ENCODE peak calls at places on chromosome 18, in ten cellular contexts. X is astrocyte, S is dorsolateral prefrontal cortex, B is uterus, F is lower lobe of right lung, T is colonic mucosa, L is right atrium auricular region, O is body of pancreas, V is tibial artery, K is tibial nerve. Q is an unnamed sample.

GRCh38 chr18:67408240-67408639 is 108.3 kb downstream of the DSEL start:
- DNase-seq in X (peak), S (no peak), B (no peak), F (no peak), T (no peak), L (no peak), O (no peak), V (no peak), K (no peak), Q (no peak)

GRCh38 chr18:75823376-75823950 is 396.0 kb upstream of the SMIM21 start:
- DNase-seq in X (no peak), S (no peak), B (no peak), F (no peak), T (no peak), L (no peak), O (no peak), V (no peak), K (no peak), Q (no peak)

GRCh38 chr18:78751664-78752063 is 228.0 kb upstream of the SALL3 start:
- DNase-seq in X (no peak), S (no peak), B (no peak), F (no peak), T (peak), L (no peak), O (no peak), V (peak), K (no peak), Q (no peak)

GRCh38 chr18:56453576-56453975 is 184.8 kb downstream of the TXNL1 start:
- DNase-seq in X (no peak), S (no peak), B (no peak), F (no peak), T (no peak), L (no peak), O (no peak), V (no peak), K (no peak), Q (no peak)

GRCh38 chr18:77859634-77860033 is 610.0 kb downstream of the GALR1 start:
- DNase-seq in X (no peak), S (no peak), B (no peak), F (no peak), T (no peak), L (no peak), O (no peak), V (no peak), K (no peak), Q (no peak)

GRCh38 chr18:29383311-29384273 is 1206.7 kb upstream of the CDH2 start:
- DNase-seq in X (peak), S (no peak), B (no peak), F (no peak), T (no peak), L (no peak), O (no peak), V (no peak), K (no peak), Q (no peak)

GRCh38 chr18:13415736-13416135 is 197.2 kb downstream of the LDLRAD4 start:
- DNase-seq in X (no peak), S (no peak), B (no peak), F (no peak), T (no peak), L (no peak), O (no peak), V (no peak), K (no peak), Q (no peak)

GRCh38 chr18:29145993-29146539 is 969.1 kb upstream of the CDH2 start:
- DNase-seq in X (no peak), S (no peak), B (no peak), F (no peak), T (no peak), L (no peak), O (no peak), V (no peak), K (no peak), Q (no peak)

GRCh38 chr18:9506046-9506792 is 30.9 kb downstream of the RALBP1 start:
- DNase-seq in X (peak), S (no peak), B (no peak), F (no peak), T (peak), L (no peak), O (peak), V (no peak), K (no peak), Q (no peak)

GRCh38 chr18:54787616-54788015 is 40.7 kb upstream of the RAB27B start:
- DNase-seq in X (peak), S (no peak), B (no peak), F (no peak), T (no peak), L (no peak), O (no peak), V (no peak), K (no peak), Q (no peak)

GRCh38 chr18:6728318-6728717 is 1.2 kb upstream of the ARHGAP28 start:
- DNase-seq in X (no peak), S (no peak), B (no peak), F (no peak), T (no peak), L (no peak), O (no peak), V (no peak), K (no peak), Q (no peak)

GRCh38 chr18:34704823-34705222 is 5.3 kb upstream of the DTNA start:
- DNase-seq in X (no peak), S (no peak), B (no peak), F (no peak), T (no peak), L (no peak), O (no peak), V (no peak), K (no peak), Q (no peak)

GRCh38 chr18:48777026-48777736 is 173.6 kb downstream of the SMAD7 start:
- DNase-seq in X (no peak), S (peak), B (peak), F (peak), T (peak), L (peak), O (peak), V (peak), K (no peak), Q (peak)

GRCh38 chr18:48663931-48664847 is 125.4 kb downstream of the CTIF start:
- DNase-seq in X (peak), S (peak), B (peak), F (peak), T (peak), L (peak), O (peak), V (peak), K (peak), Q (no peak)

GRCh38 chr18:62880673-62881364 is 165.5 kb downstream of the PHLPP1 start:
- DNase-seq in X (no peak), S (no peak), B (no peak), F (no peak), T (no peak), L (no peak), O (no peak), V (no peak), K (no peak), Q (no peak)

GRCh38 chr18:22817844-22818243 is 115.3 kb upstream of the RBBP8 start:
- DNase-seq in X (peak), S (no peak), B (no peak), F (no peak), T (no peak), L (no peak), O (no peak), V (no peak), K (no peak), Q (no peak)

GRCh38 chr18:75106746-75107145 is 102.2 kb downstream of the PTGR3 start:
- DNase-seq in X (no peak), S (no peak), B (no peak), F (no peak), T (no peak), L (no peak), O (no peak), V (no peak), K (no peak), Q (no peak)

GRCh38 chr18:76494541-76495403 is at the start of gene ZNF516:
- DNase-seq in X (peak), S (peak), B (peak), F (peak), T (peak), L (no peak), O (no peak), V (no peak), K (peak), Q (no peak)

GRCh38 chr18:59694824-59695223 is 2.4 kb downstream of the CCBE1 start:
- DNase-seq in X (no peak), S (no peak), B (no peak), F (no peak), T (no peak), L (no peak), O (no peak), V (no peak), K (no peak), Q (no peak)
- H3K27ac ChIP-seq in X (no peak), S (no peak), B (no peak), F (no peak), T (no peak), L (no peak), O (no peak), V (no peak), K (no peak), Q (no peak)

GRCh38 chr18:3666526-3667254 is 216.7 kb downstream of the TGIF1 start:
- DNase-seq in X (no peak), S (no peak), B (no peak), F (no peak), T (no peak), L (no peak), O (no peak), V (no peak), K (no peak), Q (no peak)

GRCh38 chr18:3665780-3666525 is 216.0 kb downstream of the TGIF1 start:
- DNase-seq in X (peak), S (peak), B (peak), F (peak), T (peak), L (peak), O (peak), V (peak), K (peak), Q (peak)

GRCh38 chr18:3669376-3669775 is 219.4 kb downstream of the TGIF1 start:
- DNase-seq in X (no peak), S (no peak), B (no peak), F (no peak), T (no peak), L (no peak), O (no peak), V (no peak), K (no peak), Q (no peak)

GRCh38 chr18:3665187-3665586 is 215.2 kb downstream of the TGIF1 start:
- DNase-seq in X (no peak), S (no peak), B (no peak), F (no peak), T (no peak), L (no peak), O (no peak), V (no peak), K (no peak), Q (no peak)

DNA sequence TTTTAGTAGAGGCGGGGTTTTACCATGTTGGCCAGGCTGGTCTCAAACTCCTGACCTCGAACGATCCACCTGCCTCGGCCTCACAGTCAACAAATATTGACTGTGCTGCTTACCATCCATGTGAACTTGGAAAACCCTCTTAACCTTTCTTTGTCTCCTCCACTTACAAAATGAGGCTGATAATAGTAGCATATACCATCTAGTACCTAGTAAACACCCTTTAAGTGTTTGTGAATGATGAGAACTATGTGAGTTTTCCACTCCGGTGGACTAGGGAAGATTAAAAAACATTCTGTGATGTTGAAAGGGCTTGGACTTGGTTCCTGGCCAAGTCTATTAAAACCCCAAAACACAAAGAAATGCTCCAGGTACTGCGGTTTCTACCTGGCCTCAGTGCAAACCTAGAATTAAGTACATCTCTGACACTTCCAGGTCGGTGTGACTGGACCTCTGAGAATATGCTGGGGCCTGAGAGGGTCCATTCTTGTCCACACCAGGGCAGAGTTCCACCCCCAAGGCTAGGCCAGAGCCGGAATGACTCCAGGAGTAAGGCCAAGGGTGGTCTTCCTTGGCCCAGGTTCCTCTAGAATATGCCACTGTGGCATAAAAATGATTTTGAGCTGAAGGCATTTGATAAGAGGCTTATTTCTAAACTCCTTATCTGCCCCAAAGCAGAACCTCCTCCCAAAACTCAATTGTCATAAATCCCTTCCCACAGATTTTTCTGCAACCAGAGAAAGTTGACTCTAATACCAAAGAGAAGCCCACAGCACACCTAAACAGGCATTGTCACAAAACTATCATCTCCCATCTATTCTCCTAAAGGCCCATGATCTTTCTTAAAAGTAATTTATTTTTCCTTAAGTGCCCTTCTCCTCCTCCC is 217.5 kb downstream of the TGIF1 start:
- DNase-seq in X (no peak), S (no peak), B (no peak), F (no peak), T (no peak), L (no peak), O (no peak), V (no peak), K (no peak), Q (no peak)
- H3K27ac ChIP-seq in X (no peak), S (no peak), B (no peak), F (no peak), T (no peak), L (no peak), O (no peak), V (no peak), K (no peak), Q (no peak)

GRCh38 chr18:36176177-36176584 is 11.1 kb upstream of the MOCOS start:
- DNase-seq in X (no peak), S (no peak), B (no peak), F (no peak), T (peak), L (no peak), O (no peak), V (no peak), K (no peak), Q (no peak)
- H3K27ac ChIP-seq in X (peak), S (no peak), B (no peak), F (no peak), T (peak), L (no peak), O (no peak), V (no peak), K (no peak), Q (no peak)

GRCh38 chr18:5434425-5434824 is 109.4 kb downstream of the EPB41L3 start:
- DNase-seq in X (no peak), S (no peak), B (no peak), F (no peak), T (no peak), L (no peak), O (no peak), V (no peak), K (no peak), Q (no peak)

GRCh38 chr18:5430131-5430530 is 113.7 kb downstream of the EPB41L3 start:
- DNase-seq in X (no peak), S (no peak), B (no peak), F (no peak), T (no peak), L (no peak), O (no peak), V (no peak), K (no peak), Q (no peak)

DNA sequence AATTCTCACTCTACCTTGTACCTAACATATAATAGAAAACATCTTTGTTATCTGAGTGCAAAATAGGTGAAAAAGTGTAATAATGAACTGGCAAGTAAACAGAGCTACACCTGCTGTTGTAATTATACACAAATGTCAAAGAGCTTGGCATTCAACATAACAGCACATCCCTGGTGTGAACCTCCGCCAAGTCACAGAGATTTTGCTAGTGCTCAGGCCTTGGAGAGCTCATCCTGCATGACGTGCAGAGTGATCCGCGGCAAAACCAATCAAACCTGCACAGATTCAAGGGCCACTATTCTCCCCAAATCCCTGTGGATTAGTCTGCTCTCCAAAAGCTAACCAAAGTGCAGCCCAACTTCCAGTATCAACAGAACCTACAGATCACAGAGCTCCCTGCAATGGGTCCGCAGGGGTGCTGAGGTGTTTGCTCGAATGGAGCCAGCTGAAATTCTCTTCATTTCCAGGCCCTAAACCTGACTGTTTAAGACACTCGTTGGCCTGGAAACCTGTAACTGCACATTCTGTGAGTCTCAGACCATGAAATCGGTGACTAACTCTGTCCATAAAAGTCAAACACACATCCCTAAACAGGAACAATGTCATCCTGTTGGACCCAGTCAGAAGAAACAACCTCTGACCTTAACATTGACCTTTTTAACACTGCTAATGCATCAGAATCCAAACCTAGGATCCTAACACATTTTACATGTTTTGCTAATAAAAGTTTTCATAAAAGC is 111.8 kb downstream of the EPB41L3 start:
- DNase-seq in X (no peak), S (no peak), B (no peak), F (no peak), T (no peak), L (no peak), O (no peak), V (no peak), K (no peak), Q (no peak)
- H3K27ac ChIP-seq in X (no peak), S (no peak), B (no peak), F (no peak), T (no peak), L (no peak), O (no peak), V (no peak), K (no peak), Q (no peak)

DNA sequence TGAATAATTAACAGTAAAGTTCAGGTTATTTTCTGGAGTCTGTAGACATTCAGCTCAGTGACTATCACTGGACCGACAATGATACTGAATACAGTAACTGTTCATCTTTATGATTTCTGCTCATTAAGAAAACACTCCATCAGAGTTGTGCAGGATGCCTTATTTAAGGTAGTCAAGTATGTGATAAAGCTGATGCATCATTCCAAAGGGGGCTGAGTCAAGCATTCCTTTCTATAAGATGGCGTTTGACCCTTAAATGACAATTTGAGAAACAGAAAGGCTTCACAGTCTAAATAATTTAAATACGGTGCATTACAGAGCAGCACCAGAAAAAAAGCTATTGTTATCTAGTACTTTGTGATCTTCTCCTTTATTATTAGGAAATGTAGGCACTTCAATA is 131.1 kb downstream of the CDH2 start:
- DNase-seq in X (peak), S (no peak), B (no peak), F (no peak), T (no peak), L (no peak), O (no peak), V (no peak), K (no peak), Q (no peak)
- H3K27ac ChIP-seq in X (peak), S (no peak), B (no peak), F (no peak), T (no peak), L (no peak), O (no peak), V (no peak), K (no peak), Q (no peak)

Q was measured in caudate nucleus.